ENCODE peak calls at places on chromosomes 16 and 17, in nine cellular contexts. E, J, T, V, K, D, N, Z and W are unnamed samples.

GRCh38 chr17:4043862-4044261 is 79.6 kb upstream of the ATP2A3 start:
- DNase-seq in E (no peak), J (no peak), T (no peak), V (no peak), K (no peak), D (no peak), N (no peak), Z (no peak), W (no peak)

GRCh38 chr17:79742951-79743476 is 12.3 kb downstream of the ENPP7 start:
- DNase-seq in E (no peak), J (no peak), T (no peak), V (no peak), K (no peak), D (no peak), N (no peak), Z (no peak), W (no peak)

GRCh38 chr16:2273484-2273883 is 5.6 kb upstream of the RNPS1 start:
- DNase-seq in E (no peak), J (no peak), T (no peak), V (no peak), K (no peak), D (no peak), N (no peak), Z (no peak), W (no peak)

GRCh38 chr16:88066680-88067529 is 115.7 kb downstream of the BANP start:
- DNase-seq in E (no peak), J (no peak), T (no peak), V (no peak), K (no peak), D (no peak), N (no peak), Z (no peak), W (no peak)

GRCh38 chr17:72171703-72172670 is 51.2 kb downstream of the SOX9 start:
- DNase-seq in E (no peak), J (no peak), T (no peak), V (no peak), K (peak; percentile 27), D (no peak), N (no peak), Z (no peak), W (no peak)

GRCh38 chr17:72101526-72101925 is 19.3 kb upstream of the SOX9 start:
- DNase-seq in E (no peak), J (no peak), T (no peak), V (no peak), K (no peak), D (no peak), N (no peak), Z (no peak), W (no peak)

GRCh38 chr17:50564916-50565315 is 4.4 kb downstream of the CACNA1G start:
- DNase-seq in E (no peak), J (no peak), T (peak; percentile 92), V (no peak), K (no peak), D (peak; percentile 84), N (no peak), Z (no peak), W (no peak)

GRCh38 chr17:61065263-61065773 is 334.3 kb upstream of the TBX2 start:
- DNase-seq in E (no peak), J (no peak), T (peak; percentile 49), V (no peak), K (no peak), D (no peak), N (no peak), Z (no peak), W (no peak)

GRCh38 chr17:77435272-77436057 is 294.7 kb downstream of the SEC14L1 start:
- DNase-seq in E (no peak), J (no peak), T (no peak), V (no peak), K (no peak), D (peak; percentile 25), N (no peak), Z (no peak), W (no peak)

GRCh38 chr16:6160871-6161270 is 1063.3 kb upstream of the EEF2KMT start:
- DNase-seq in E (no peak), J (no peak), T (no peak), V (no peak), K (no peak), D (no peak), N (no peak), Z (no peak), W (no peak)

GRCh38 chr16:58286769-58287433 is 7.9 kb downstream of the PRSS54 start:
- DNase-seq in E (no peak), J (no peak), T (no peak), V (no peak), K (no peak), D (no peak), N (no peak), Z (no peak), W (no peak)

GRCh38 chr17:82638183-82638773 is 10.0 kb downstream of the WDR45B start:
- DNase-seq in E (no peak), J (no peak), T (no peak), V (no peak), K (no peak), D (no peak), N (no peak), Z (no peak), W (no peak)